ENCODE peak calls at places on chromosomes 12 and 14, in four cellular contexts. L is PC-3, G is SK-N-SH, Q is MM.1S. S is an unnamed sample. For H3K9me2, the result is how much of the 10 kb centered on the place peaks cover.

GRCh38 chr12:49777800-49778748 is 36.7 kb downstream of the TMBIM6 start:
- DNase-seq in L (peak), G (no peak), Q (peak), S (peak)

GRCh38 chr14:105139831-105140239 is 28.7 kb downstream of the JAG2 start:
- DNase-seq in L (no peak), G (no peak), Q (no peak), S (no peak)

GRCh38 chr12:132151766-132152410 is 7.6 kb downstream of the NOC4L start:
- DNase-seq in L (no peak), G (no peak), Q (no peak), S (no peak)

GRCh38 chr14:81301371-81301770 is 80.6 kb upstream of the GTF2A1 start:
- DNase-seq in L (no peak), G (no peak), Q (no peak), S (no peak)

GRCh38 chr12:55073043-55074022 is 52.9 kb upstream of the OR9K2 start:
- DNase-seq in L (peak), G (peak), Q (peak), S (peak)

GRCh38 chr12:104360988-104361707 is 57.6 kb downstream of the EID3 start:
- DNase-seq in L (no peak), G (no peak), Q (no peak), S (no peak)

GRCh38 chr12:53956251-53956887 is 1.7 kb downstream of the HOXC12 start:
- DNase-seq in L (no peak), G (no peak), Q (no peak), S (no peak)

GRCh38 chr14:68222726-68223125 is 403.1 kb downstream of the RAD51B start:
- DNase-seq in L (no peak), G (no peak), Q (no peak), S (no peak)

GRCh38 chr14:74015965-74016364 is 3.1 kb downstream of the ENTPD5 start:
- DNase-seq in L (no peak), G (no peak), Q (no peak), S (no peak)

GRCh38 chr12:2393996-2394395 is 341.2 kb downstream of the CACNA1C start:
- DNase-seq in L (no peak), G (no peak), Q (no peak), S (no peak)

GRCh38 chr12:46926536-46926935 is 100.7 kb upstream of the SLC38A4 start:
- DNase-seq in L (no peak), G (no peak), Q (no peak), S (no peak)

GRCh38 chr14:46596236-46596635 is 55.3 kb downstream of the RPL10L start:
- DNase-seq in L (no peak), G (no peak), Q (no peak), S (no peak)

GRCh38 chr12:32312049-32312670 is 87.2 kb upstream of the FGD4 start:
- DNase-seq in L (peak), G (peak), Q (peak), S (peak)

GRCh38 chr12:41653386-41654110 is 465.4 kb downstream of the PDZRN4 start:
- DNase-seq in L (no peak), G (no peak), Q (no peak), S (no peak)

GRCh38 chr14:26394114-26394855 is 203.5 kb downstream of the NOVA1 start:
- DNase-seq in L (peak), G (peak), Q (no peak), S (no peak)

GRCh38 chr12:111353603-111354295 is 15.1 kb downstream of the PHETA1 start:
- DNase-seq in L (no peak), G (no peak), Q (no peak), S (no peak)

GRCh38 chr14:69013943-69014782 is 35.1 kb upstream of the ACTN1 start:
- DNase-seq in L (peak), G (peak), Q (no peak), S (no peak)

GRCh38 chr14:61551419-61551818 is 143.9 kb upstream of the HIF1A start:
- DNase-seq in L (no peak), G (no peak), Q (no peak), S (no peak)

GRCh38 chr14:103022669-103023044 is 34.7 kb downstream of the CDC42BPB start:
- DNase-seq in L (no peak), G (peak), Q (no peak), S (no peak)

GRCh38 chr12:43501705-43502104 is 50.3 kb downstream of the ADAMTS20 start:
- DNase-seq in L (peak), G (peak), Q (peak), S (peak)

GRCh38 chr12:121578230-121579189 is 2.3 kb downstream of the KDM2B start:
- DNase-seq in L (no peak), G (peak), Q (no peak), S (no peak)

GRCh38 chr14:70906785-70907171 is 481 bp upstream of the PCNX1 start:
- DNase-seq in L (no peak), G (no peak), Q (no peak), S (no peak)

GRCh38 chr12:101939856-101940265 is 62.5 kb downstream of the DRAM1 start:
- DNase-seq in L (peak), G (peak), Q (peak), S (peak)

GRCh38 chr12:1864867-1865266 is 44.5 kb downstream of the LRTM2 start:
- DNase-seq in L (no peak), G (no peak), Q (no peak), S (no peak)

GRCh38 chr14:63510538-63510937 is 32.6 kb downstream of the PPP2R5E start:
- DNase-seq in L (no peak), G (no peak), Q (no peak), S (no peak)

GRCh38 chr12:88986056-88986455 is 366.2 kb downstream of the DUSP6 start:
- DNase-seq in L (no peak), G (no peak), Q (no peak), S (no peak)

GRCh38 chr12:15155271-15155670 is 65.9 kb downstream of the RERG start:
- DNase-seq in L (no peak), G (no peak), Q (no peak), S (no peak)

GRCh38 chr12:94649349-94650142 is 811 bp downstream of the TMCC3 start:
- DNase-seq in L (peak), G (peak), Q (peak), S (no peak)

GRCh38 chr12:85016423-85016822 is 19.7 kb downstream of the TSPAN19 start:
- DNase-seq in L (peak), G (no peak), Q (no peak), S (peak)

GRCh38 chr14:100297320-100298300 is 8.6 kb downstream of the SLC25A29 start:
- DNase-seq in L (no peak), G (peak), Q (no peak), S (no peak)

GRCh38 chr12:95693689-95694088 is 96.9 kb downstream of the NTN4 start:
- DNase-seq in L (no peak), G (no peak), Q (no peak), S (no peak)

GRCh38 chr12:119157528-119157927 is 21.2 kb upstream of the HSPB8 start:
- DNase-seq in L (no peak), G (no peak), Q (no peak), S (no peak)

GRCh38 chr14:93527076-93527692 is 96.4 kb downstream of the UNC79 start:
- DNase-seq in L (peak), G (no peak), Q (no peak), S (no peak)

GRCh38 chr14:48937796-48938195 is 648.4 kb downstream of the RPS29 start:
- DNase-seq in L (no peak), G (peak), Q (no peak), S (no peak)

DNA sequence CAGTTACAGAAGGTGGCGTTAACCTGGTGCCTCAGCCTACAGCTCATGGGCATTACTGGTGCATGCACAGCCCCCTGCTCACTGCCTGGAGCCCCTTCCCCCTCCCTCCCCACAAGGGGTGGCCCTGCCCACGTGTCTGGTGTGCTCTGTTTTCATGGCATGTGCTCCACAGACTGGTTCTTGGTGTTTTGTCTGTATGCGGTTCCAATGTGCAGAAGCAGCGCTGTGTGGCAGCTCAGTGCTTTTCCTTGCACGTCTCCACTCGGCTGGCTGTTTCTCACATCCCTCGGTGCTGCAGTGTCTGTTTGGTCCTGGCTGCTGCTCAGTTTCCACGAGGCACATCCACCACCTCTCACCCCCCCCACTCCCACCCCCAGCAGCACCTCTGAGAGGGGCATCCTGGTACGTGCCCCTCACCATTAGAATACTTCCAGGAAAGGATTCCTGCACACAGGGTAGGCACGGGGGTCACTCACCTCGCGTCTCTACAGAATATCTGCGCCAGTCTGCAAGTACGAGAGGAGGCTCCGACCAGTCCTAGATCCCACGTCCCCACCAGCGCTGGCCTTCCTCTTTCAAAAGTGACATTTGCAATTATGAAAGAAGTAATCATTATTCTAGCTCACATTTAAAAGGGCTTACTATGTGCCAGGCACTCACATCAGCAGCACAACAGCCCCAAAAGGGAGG is 27.1 kb downstream of the DIO3 start:
- DNase-seq in L (no peak), G (peak), Q (no peak), S (no peak)
- H3K9me2 ChIP-seq in L (under half), G (under half), Q (under half), S (under half)

GRCh38 chr14:89382487-89383170 is 34.4 kb downstream of the FOXN3 start:
- DNase-seq in L (no peak), G (no peak), Q (no peak), S (no peak)
- TF ChIP-seq CTCF in L (no peak), G (no peak), Q (no peak), S (no peak)

DNA sequence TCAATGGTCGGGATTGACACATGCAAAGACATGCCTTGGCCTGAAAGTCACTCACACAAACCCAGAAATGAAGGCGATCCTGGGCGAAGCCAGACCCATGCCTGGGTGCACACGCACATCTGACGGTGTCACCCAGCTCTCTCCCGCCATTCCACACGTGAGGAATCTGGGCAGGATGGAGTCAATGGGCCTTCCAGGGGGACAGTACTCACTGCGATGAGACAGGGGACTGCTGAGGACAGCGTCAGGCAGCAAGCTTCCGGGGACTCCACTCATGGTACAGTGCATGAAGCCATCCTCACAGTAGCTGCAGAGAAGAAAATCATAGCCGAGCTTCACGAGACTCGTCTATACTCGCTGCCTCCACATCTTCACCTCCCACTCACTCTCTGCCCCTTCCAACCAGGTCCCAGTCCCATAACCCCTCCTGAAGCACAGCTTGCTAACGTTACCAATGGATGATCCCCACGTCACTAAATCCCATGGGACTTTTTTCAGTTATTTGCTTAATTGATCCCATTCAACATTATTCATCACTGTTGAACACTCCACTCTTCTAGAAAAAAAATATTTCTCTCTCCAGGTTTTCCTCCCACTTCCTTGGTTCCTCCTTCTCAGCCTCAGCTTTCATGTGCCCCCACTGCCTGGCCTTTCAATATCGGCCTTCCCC is 77.8 kb downstream of the VWF start:
- DNase-seq in L (no peak), G (no peak), Q (no peak), S (no peak)
- H3K9ac ChIP-seq in L (no peak), G (no peak), Q (no peak), S (no peak)

GRCh38 chr14:98462908-98463307 is 809.1 kb downstream of the BCL11B start:
- DNase-seq in L (no peak), G (no peak), Q (no peak), S (no peak)

GRCh38 chr14:98458702-98459101 is 813.3 kb downstream of the BCL11B start:
- DNase-seq in L (no peak), G (no peak), Q (no peak), S (no peak)
- H3K9me2 ChIP-seq in L (under half), G (under half), Q (under half), S (under half)

GRCh38 chr12:6234214-6234613 is 34.0 kb downstream of the CD9 start:
- DNase-seq in L (no peak), G (no peak), Q (no peak), S (no peak)
- TF ChIP-seq CTCF in L (no peak), G (no peak), Q (no peak), S (no peak)

S was measured in HCT116.